ENCODE peak calls at places on chromosome 18, in five cellular contexts. I, A, U, X and Y are unnamed samples.

GRCh38 chr18:49052891-49053644 is 102.3 kb upstream of the SMAD7 start:
- DNase-seq in I (peak), A (no peak), U (no peak), X (peak), Y (no peak)

GRCh38 chr18:43863180-43863579 is 585.9 kb upstream of the SYT4 start:
- DNase-seq in I (no peak), A (no peak), U (no peak), X (no peak), Y (no peak)

GRCh38 chr18:26575865-26576217 is 27.5 kb upstream of the KCTD1 start:
- DNase-seq in I (no peak), A (no peak), U (no peak), X (no peak), Y (no peak)

GRCh38 chr18:9732031-9732430 is 23.9 kb downstream of the RAB31 start:
- DNase-seq in I (no peak), A (no peak), U (no peak), X (no peak), Y (no peak)

GRCh38 chr18:23872701-23873550 is 141.6 kb upstream of the TTC39C start:
- DNase-seq in I (no peak), A (no peak), U (no peak), X (no peak), Y (no peak)

GRCh38 chr18:44474596-44474995 is 206.1 kb upstream of the SETBP1 start:
- DNase-seq in I (no peak), A (no peak), U (no peak), X (no peak), Y (no peak)

GRCh38 chr18:62521588-62521987 is 1.2 kb upstream of the ZCCHC2 start:
- DNase-seq in I (no peak), A (no peak), U (no peak), X (no peak), Y (no peak)

GRCh38 chr18:13035249-13035914 is 44.2 kb downstream of the CEP192 start:
- DNase-seq in I (peak), A (no peak), U (no peak), X (no peak), Y (no peak)

GRCh38 chr18:70289351-70290330 is 796 bp downstream of the SOCS6 start:
- DNase-seq in I (peak), A (no peak), U (peak), X (peak), Y (no peak)

GRCh38 chr18:77131100-77131651 is 1.4 kb downstream of the MBP start:
- DNase-seq in I (no peak), A (no peak), U (no peak), X (no peak), Y (peak)

GRCh38 chr18:51339866-51340265 is 142.4 kb upstream of the MEX3C start:
- DNase-seq in I (peak), A (no peak), U (no peak), X (no peak), Y (no peak)

GRCh38 chr18:9095297-9096012 is 7.0 kb upstream of the NDUFV2 start:
- DNase-seq in I (no peak), A (no peak), U (no peak), X (no peak), Y (no peak)

GRCh38 chr18:9103488-9103887 is 989 bp downstream of the NDUFV2 start:
- DNase-seq in I (peak), A (no peak), U (no peak), X (no peak), Y (peak)

GRCh38 chr18:1050012-1050657 is 145.5 kb downstream of the ADCYAP1 start:
- DNase-seq in I (peak), A (no peak), U (no peak), X (no peak), Y (no peak)

GRCh38 chr18:37362158-37362890 is 203.3 kb downstream of the CELF4 start:
- DNase-seq in I (no peak), A (no peak), U (no peak), X (no peak), Y (no peak)

GRCh38 chr18:73340135-73340934 is 472.5 kb upstream of the NETO1 start:
- DNase-seq in I (peak), A (no peak), U (no peak), X (no peak), Y (no peak)